ENCODE peak calls at places on chromosomes 6 and 20, in four cellular contexts. S is activated gamma-delta T cell treated with Interleukin-2 at 50 U/mL for 16 hours; Q is epithelial cell of prostate; H is stimulated activated CD8-positive, alpha-beta memory T cell treated with anti-CD3 and anti-CD28 coated beads, Interleukin-4, amount 100 ng/mL, for 24 hours. T is an unnamed sample.

GRCh38 chr20:62336775-62337557 is 30.1 kb downstream of the LAMA5 start:
- DNase-seq in S (no peak), Q (no peak), H (no peak), T (no peak)

GRCh38 chr6:70668499-70668812 is 773 bp downstream of the SMAP1 start:
- DNase-seq in S (no peak), Q (no peak), H (no peak), T (no peak)

GRCh38 chr6:21610376-21610775 is 16.8 kb downstream of the SOX4 start:
- DNase-seq in S (no peak), Q (no peak), H (no peak), T (no peak)

GRCh38 chr6:82783587-82784253 is 281.9 kb downstream of the UBE3D start:
- DNase-seq in S (no peak), Q (no peak), H (no peak), T (no peak)

GRCh38 chr6:167699141-167700036 is 127.3 kb upstream of the AFDN start:
- DNase-seq in S (no peak), Q (peak; percentile 48), H (peak; percentile 34), T (peak; percentile 66)

GRCh38 chr6:133748628-133749027 is 140.3 kb upstream of the TCF21 start:
- DNase-seq in S (no peak), Q (no peak), H (no peak), T (no peak)

GRCh38 chr20:61600061-61600460 is 348.0 kb downstream of the CDH4 start:
- DNase-seq in S (no peak), Q (no peak), H (no peak), T (no peak)

GRCh38 chr6:20802596-20802995 is 268.3 kb downstream of the CDKAL1 start:
- DNase-seq in S (no peak), Q (no peak), H (no peak), T (no peak)

GRCh38 chr6:158467923-158468322 is 92.0 kb upstream of the TMEM181 start:
- DNase-seq in S (no peak), Q (no peak), H (no peak), T (no peak)

GRCh38 chr6:6230286-6230685 is 90.2 kb downstream of the F13A1 start:
- DNase-seq in S (no peak), Q (no peak), H (no peak), T (no peak)

GRCh38 chr6:137415127-137415833 is 78.9 kb downstream of the OLIG3 start:
- DNase-seq in S (peak; percentile 66), Q (no peak), H (peak; percentile 37), T (no peak)

GRCh38 chr6:26333458-26334297 is 31.3 kb upstream of the BTN3A2 start:
- DNase-seq in S (no peak), Q (no peak), H (no peak), T (no peak)

GRCh38 chr6:121652726-121653623 is 217.5 kb downstream of the GJA1 start:
- DNase-seq in S (no peak), Q (no peak), H (no peak), T (no peak)

GRCh38 chr6:129446272-129446851 is 263.6 kb downstream of the ARHGAP18 start:
- DNase-seq in S (no peak), Q (no peak), H (no peak), T (no peak)

GRCh38 chr6:85115876-85116275 is 334.0 kb upstream of the NT5E start:
- DNase-seq in S (no peak), Q (no peak), H (no peak), T (no peak)

GRCh38 chr6:1479095-1479494 is 89.7 kb downstream of the FOXF2 start:
- DNase-seq in S (no peak), Q (no peak), H (no peak), T (no peak)

GRCh38 chr6:132202569-132202968 is 198.7 kb downstream of the MOXD1 start:
- DNase-seq in S (no peak), Q (no peak), H (no peak), T (no peak)

GRCh38 chr20:4187147-4187546 is 171.8 kb upstream of the RNF24 start:
- DNase-seq in S (no peak), Q (no peak), H (no peak), T (no peak)

GRCh38 chr20:48733296-48733790 is 94.5 kb downstream of the PREX1 start:
- DNase-seq in S (no peak), Q (no peak), H (no peak), T (no peak)

GRCh38 chr6:41531591-41532582 is 14.3 kb upstream of the FOXP4 start:
- DNase-seq in S (peak; percentile 49), Q (no peak), H (peak; percentile 65), T (peak; percentile 68)